ENCODE peak calls at places on chromosomes 7 and 10, in seven cellular contexts. H is endothelial cell of umbilical vein, D is body of pancreas, V is ovary, X is IMR-90, U is HCT116, C is NB4. A is an unnamed sample.

GRCh38 chr7:30926323-30926722 is 14.7 kb downstream of the AQP1 start:
- DNase-seq in H (peak), D (peak), V (no peak), X (no peak), U (no peak), C (no peak), A (no peak)

GRCh38 chr10:122468923-122469781 is 7.8 kb downstream of the HTRA1 start:
- DNase-seq in H (peak), D (peak), V (peak), X (peak), U (peak), C (peak), A (peak)

GRCh38 chr7:143288836-143289235 is 685 bp downstream of the CASP2 start:
- DNase-seq in H (peak), D (no peak), V (no peak), X (peak), U (no peak), C (peak), A (peak)

GRCh38 chr7:92644406-92645113 is 54.4 kb upstream of the FAM133B start:
- DNase-seq in H (peak), D (no peak), V (no peak), X (peak), U (no peak), C (no peak), A (no peak)

GRCh38 chr10:10533417-10533816 is 484.3 kb upstream of the CELF2 start:
- DNase-seq in H (no peak), D (no peak), V (no peak), X (peak), U (no peak), C (no peak), A (no peak)

GRCh38 chr7:24383055-24383454 is 99.1 kb downstream of the NPY start:
- DNase-seq in H (no peak), D (no peak), V (no peak), X (no peak), U (no peak), C (no peak), A (no peak)

GRCh38 chr7:69764071-69764470 is 165.8 kb downstream of the AUTS2 start:
- DNase-seq in H (no peak), D (no peak), V (no peak), X (no peak), U (no peak), C (no peak), A (no peak)

GRCh38 chr10:3538291-3538849 is 246.6 kb downstream of the KLF6 start:
- DNase-seq in H (peak), D (no peak), V (no peak), X (no peak), U (no peak), C (no peak), A (no peak)

GRCh38 chr7:118872568-118872967 is 648.1 kb downstream of the ANKRD7 start:
- DNase-seq in H (no peak), D (no peak), V (no peak), X (no peak), U (peak), C (no peak), A (no peak)

GRCh38 chr10:70093335-70093944 is 39.2 kb downstream of the AIFM2 start:
- DNase-seq in H (no peak), D (no peak), V (no peak), X (no peak), U (no peak), C (no peak), A (no peak)

GRCh38 chr7:36949711-36950600 is 225.7 kb upstream of the AOAH start:
- DNase-seq in H (no peak), D (peak), V (no peak), X (no peak), U (no peak), C (peak), A (no peak)

GRCh38 chr10:6561552-6561951 is 18.5 kb downstream of the PRKCQ start:
- DNase-seq in H (no peak), D (no peak), V (no peak), X (no peak), U (no peak), C (no peak), A (no peak)

GRCh38 chr10:69839696-69840345 is 38.1 kb downstream of the COL13A1 start:
- DNase-seq in H (no peak), D (peak), V (no peak), X (peak), U (no peak), C (no peak), A (peak)

GRCh38 chr10:43793714-43794113 is 145.0 kb upstream of the ZNF32 start:
- DNase-seq in H (no peak), D (no peak), V (no peak), X (peak), U (no peak), C (peak), A (no peak)

GRCh38 chr7:158415316-158415715 is 172.3 kb downstream of the PTPRN2 start:
- DNase-seq in H (no peak), D (no peak), V (no peak), X (no peak), U (no peak), C (no peak), A (no peak)

GRCh38 chr10:28393956-28394568 is 91.2 kb upstream of the MPP7 start:
- DNase-seq in H (peak), D (peak), V (peak), X (peak), U (peak), C (peak), A (peak)

GRCh38 chr10:79023489-79024162 is 45.1 kb upstream of the ZMIZ1 start:
- DNase-seq in H (no peak), D (no peak), V (peak), X (no peak), U (no peak), C (no peak), A (no peak)

GRCh38 chr10:78899098-78899754 is 169.5 kb upstream of the ZMIZ1 start:
- DNase-seq in H (no peak), D (no peak), V (no peak), X (no peak), U (no peak), C (no peak), A (no peak)

GRCh38 chr7:151076863-151077704 is 3.5 kb downstream of the FASTK start:
- DNase-seq in H (no peak), D (no peak), V (no peak), X (no peak), U (no peak), C (peak), A (peak)

GRCh38 chr10:125531470-125531869 is 151.5 kb downstream of the TEX36 start:
- DNase-seq in H (no peak), D (peak), V (no peak), X (no peak), U (no peak), C (no peak), A (no peak)

GRCh38 chr7:155829796-155830470 is 17.7 kb upstream of the SHH start:
- DNase-seq in H (no peak), D (no peak), V (no peak), X (no peak), U (no peak), C (no peak), A (no peak)

DNA sequence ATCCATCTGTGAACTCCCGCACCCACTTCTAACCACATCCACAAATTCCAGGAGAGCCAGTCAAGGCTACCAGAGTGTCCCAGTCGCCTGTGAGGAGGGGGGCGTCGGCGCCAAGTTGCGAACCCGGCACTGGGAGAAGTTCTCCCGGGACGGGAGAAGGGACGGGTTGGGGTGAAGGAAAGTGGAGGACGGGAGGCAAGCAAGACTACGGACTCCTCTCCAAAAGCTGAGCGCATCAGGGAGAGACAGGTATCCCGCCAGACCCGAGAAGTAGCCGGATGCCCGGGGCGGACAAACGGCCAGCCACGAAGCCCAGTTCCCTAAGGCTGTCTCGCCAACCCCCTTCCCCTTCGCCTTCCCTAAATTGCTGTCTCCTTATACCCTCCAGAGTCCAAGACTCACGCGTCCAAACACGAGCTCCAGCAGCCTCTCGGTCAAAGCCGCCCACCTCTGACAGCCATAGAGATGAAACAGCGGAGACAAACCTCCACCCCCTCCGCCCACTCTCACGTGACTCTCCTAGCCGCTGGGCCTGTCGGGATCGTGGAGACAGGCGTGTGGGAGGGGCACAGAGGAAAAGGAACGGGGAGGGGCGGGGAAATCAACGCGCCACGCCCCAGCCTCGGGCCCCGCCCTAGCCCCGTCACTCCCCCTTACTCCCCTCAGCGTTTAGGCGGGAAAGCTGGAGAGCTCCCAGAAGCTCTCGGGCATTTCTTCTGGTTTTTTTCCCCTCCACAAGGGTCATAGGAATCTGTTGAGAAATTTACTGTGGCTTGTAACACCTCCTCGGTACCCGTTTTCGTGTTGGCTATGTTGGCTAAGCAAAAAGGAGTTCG is at the start of gene MICU1:
- DNase-seq in H (peak), D (peak), V (peak), X (peak), U (peak), C (peak), A (peak)
- TF ChIP-seq POLR2A in H (peak), D (peak), V (peak), X (peak), U (peak), C (peak), A (peak)

DNA sequence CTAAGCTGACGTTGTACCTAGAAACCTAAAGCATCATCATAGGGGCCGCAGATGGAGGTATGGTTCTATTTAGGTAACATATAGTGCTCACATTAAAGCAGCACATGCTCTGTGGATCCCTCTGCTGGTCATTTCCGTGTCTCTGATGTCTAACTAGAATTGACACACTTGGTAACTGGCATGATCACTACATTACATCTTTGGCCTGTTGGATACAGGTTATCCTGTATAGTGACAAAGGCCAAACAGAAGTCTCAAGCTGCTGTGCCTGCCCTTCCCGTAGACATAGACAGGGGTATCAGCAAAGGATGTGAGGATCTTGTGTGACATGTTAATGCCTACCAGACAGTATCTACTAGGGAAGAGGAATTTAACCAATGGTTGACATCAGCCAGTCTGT is 51.2 kb downstream of the KIF5B start:
- DNase-seq in H (peak), D (peak), V (no peak), X (peak), U (peak), C (peak), A (peak)
- TF ChIP-seq POLR2A in H (no peak), D (no peak), V (no peak), X (no peak), U (no peak), C (no peak), A (no peak)

DNA sequence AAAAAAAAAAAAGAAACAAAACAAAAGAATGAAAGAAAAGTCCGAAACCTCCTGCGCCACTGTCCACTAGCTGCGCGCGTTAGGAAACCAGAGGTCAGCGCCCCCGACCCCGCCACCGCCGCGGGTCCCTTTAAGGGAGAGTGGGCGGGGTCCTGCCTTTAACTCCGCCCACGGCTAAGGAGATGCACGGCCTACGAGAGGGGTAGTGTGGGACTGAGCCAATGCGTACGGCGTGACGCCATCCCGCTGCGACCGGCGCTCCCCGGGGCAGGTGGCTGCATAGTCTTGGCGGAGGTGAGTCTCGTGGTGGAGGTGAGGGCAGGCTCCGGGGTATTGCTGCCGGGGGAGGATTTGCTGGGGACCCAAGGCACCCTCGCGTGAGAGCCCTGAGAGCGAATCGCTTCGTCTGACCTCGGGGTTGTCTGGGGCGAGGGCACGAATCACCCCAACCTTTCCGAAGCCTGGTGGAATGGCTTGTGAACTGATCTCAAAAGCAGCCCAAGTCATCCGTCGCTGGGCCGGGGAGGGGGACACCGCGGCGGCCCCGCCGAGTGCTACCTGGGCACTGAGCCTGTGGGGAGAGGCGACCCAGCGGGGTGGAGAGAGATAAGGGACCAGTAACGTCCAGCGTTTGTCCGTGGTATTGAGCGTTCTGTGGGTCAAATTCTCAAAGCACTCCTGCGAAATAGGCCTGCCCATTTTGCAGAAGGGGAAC is at the start of gene MRPS17:
- DNase-seq in H (peak), D (peak), V (peak), X (peak), U (peak), C (peak), A (peak)
- TF ChIP-seq POLR2A in H (peak), D (peak), V (peak), X (peak), U (peak), C (peak), A (peak)

GRCh38 chr10:12129222-12130111 is at the start of gene SEC61A2:
- DNase-seq in H (peak), D (peak), V (peak), X (peak), U (peak), C (peak), A (peak)
- TF ChIP-seq POLR2A in H (peak), D (peak), V (peak), X (peak), U (peak), C (peak), A (peak)

DNA sequence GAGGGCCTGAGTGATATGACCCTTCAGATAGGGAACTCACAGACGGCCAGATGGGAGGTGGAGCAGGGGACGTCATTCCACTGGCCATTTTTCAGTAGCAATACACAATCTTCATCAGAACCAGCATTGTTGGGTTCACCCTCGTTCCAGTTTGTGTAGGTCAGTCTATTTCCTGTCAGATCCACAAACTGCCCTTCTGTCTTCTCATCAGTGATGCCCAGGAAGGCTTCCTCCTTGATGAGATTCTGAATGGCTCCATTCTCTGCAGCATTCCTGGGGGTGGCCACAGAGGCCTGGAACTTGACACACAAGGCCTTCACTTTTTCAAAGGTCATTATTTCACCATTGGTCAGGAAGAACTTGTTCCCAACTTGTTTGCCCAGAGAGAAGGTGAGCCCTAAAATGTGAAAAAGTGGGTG is 4.5 kb downstream of the MBL2 start:
- DNase-seq in H (no peak), D (no peak), V (no peak), X (no peak), U (no peak), C (no peak), A (no peak)
- TF ChIP-seq POLR2A in H (no peak), D (no peak), V (no peak), X (no peak), U (no peak), C (no peak), A (no peak)

GRCh38 chr7:378551-379455 is 88.8 kb downstream of the FOXL3 start:
- DNase-seq in H (no peak), D (no peak), V (no peak), X (no peak), U (no peak), C (no peak), A (no peak)
- TF ChIP-seq POLR2A in H (no peak), D (no peak), V (no peak), X (no peak), U (no peak), C (no peak), A (no peak)

GRCh38 chr7:84549409-84549808 is 354.8 kb upstream of the SEMA3A start:
- DNase-seq in H (no peak), D (no peak), V (no peak), X (peak), U (no peak), C (no peak), A (no peak)

GRCh38 chr7:84547326-84547725 is 352.7 kb upstream of the SEMA3A start:
- DNase-seq in H (no peak), D (no peak), V (no peak), X (no peak), U (no peak), C (no peak), A (no peak)

GRCh38 chr7:84548366-84549085 is 353.9 kb upstream of the SEMA3A start:
- DNase-seq in H (no peak), D (no peak), V (no peak), X (peak), U (no peak), C (no peak), A (no peak)

GRCh38 chr7:84546403-84546802 is 351.8 kb upstream of the SEMA3A start:
- DNase-seq in H (no peak), D (no peak), V (no peak), X (no peak), U (no peak), C (no peak), A (no peak)
- TF ChIP-seq POLR2A in H (no peak), D (no peak), V (no peak), X (no peak), U (no peak), C (no peak), A (no peak)

GRCh38 chr7:18123508-18124239 is 96.0 kb upstream of the PRPS1L1 start:
- DNase-seq in H (no peak), D (no peak), V (no peak), X (no peak), U (no peak), C (no peak), A (no peak)
- TF ChIP-seq POLR2A in H (no peak), D (no peak), V (no peak), X (no peak), U (no peak), C (no peak), A (no peak)